ENCODE peak calls at places on chromosome 1, in eight cellular contexts. One of them, this sample, is unnamed.

GRCh38 chr1:99672500-99673213 is 26.7 kb downstream of the PALMD start:
- DNase-seq in IMR-90: peak
- DNase-seq in astrocyte: no peak
- DNase-seq in progenitor cell of endocrine pancreas: no peak
- DNase-seq in H9: no peak
- DNase-seq in endodermal cell: no peak
- DNase-seq in HFF-Myc: no peak
- DNase-seq in natural killer cell: no peak
- DNase-seq in this sample: no peak

GRCh38 chr1:32413507-32414185 is 19.4 kb upstream of the BSDC1 start:
- DNase-seq in HFF-Myc: peak
- DNase-seq in progenitor cell of endocrine pancreas: no peak
- DNase-seq in H9: peak
- DNase-seq in IMR-90: peak
- DNase-seq in natural killer cell: peak
- DNase-seq in endodermal cell: peak
- DNase-seq in astrocyte: no peak
- DNase-seq in this sample: no peak

GRCh38 chr1:237792149-237792548 is 98.6 kb downstream of the ZP4 start:
- DNase-seq in endodermal cell: no peak
- DNase-seq in IMR-90: no peak
- DNase-seq in HFF-Myc: no peak
- DNase-seq in astrocyte: no peak
- DNase-seq in progenitor cell of endocrine pancreas: no peak
- DNase-seq in natural killer cell: no peak
- DNase-seq in H9: no peak
- DNase-seq in this sample: no peak

GRCh38 chr1:32981003-32981909 is 16.6 kb upstream of the RNF19B start:
- DNase-seq in progenitor cell of endocrine pancreas: no peak
- DNase-seq in natural killer cell: peak
- DNase-seq in endodermal cell: no peak
- DNase-seq in HFF-Myc: no peak
- DNase-seq in H9: no peak
- DNase-seq in astrocyte: peak
- DNase-seq in IMR-90: peak
- DNase-seq in this sample: no peak

GRCh38 chr1:113452921-113453770 is 62.8 kb downstream of the MAGI3 start:
- DNase-seq in progenitor cell of endocrine pancreas: no peak
- DNase-seq in astrocyte: peak
- DNase-seq in IMR-90: peak
- DNase-seq in HFF-Myc: peak
- DNase-seq in natural killer cell: no peak
- DNase-seq in H9: no peak
- DNase-seq in endodermal cell: no peak
- DNase-seq in this sample: no peak

GRCh38 chr1:116694524-116694923 is 27.0 kb upstream of the IGSF3 start:
- DNase-seq in astrocyte: no peak
- DNase-seq in natural killer cell: no peak
- DNase-seq in H9: no peak
- DNase-seq in progenitor cell of endocrine pancreas: no peak
- DNase-seq in endodermal cell: no peak
- DNase-seq in HFF-Myc: no peak
- DNase-seq in IMR-90: no peak
- DNase-seq in this sample: no peak

GRCh38 chr1:212467843-212468482 is 35.2 kb downstream of the NENF start:
- DNase-seq in astrocyte: no peak
- DNase-seq in endodermal cell: no peak
- DNase-seq in natural killer cell: no peak
- DNase-seq in H9: no peak
- DNase-seq in progenitor cell of endocrine pancreas: no peak
- DNase-seq in IMR-90: no peak
- DNase-seq in HFF-Myc: no peak
- DNase-seq in this sample: no peak

GRCh38 chr1:25891606-25892005 is 14.6 kb downstream of the STMN1 start:
- DNase-seq in H9: no peak
- DNase-seq in progenitor cell of endocrine pancreas: no peak
- DNase-seq in astrocyte: no peak
- DNase-seq in natural killer cell: no peak
- DNase-seq in endodermal cell: no peak
- DNase-seq in IMR-90: no peak
- DNase-seq in HFF-Myc: no peak
- DNase-seq in this sample: no peak

GRCh38 chr1:46747683-46748288 is 28.9 kb upstream of the EFCAB14 start:
- DNase-seq in progenitor cell of endocrine pancreas: no peak
- DNase-seq in IMR-90: peak
- DNase-seq in endodermal cell: peak
- DNase-seq in astrocyte: peak
- DNase-seq in H9: peak
- DNase-seq in HFF-Myc: peak
- DNase-seq in natural killer cell: no peak
- DNase-seq in this sample: no peak

GRCh38 chr1:228031276-228031995 is 24.6 kb downstream of the WNT3A start:
- DNase-seq in progenitor cell of endocrine pancreas: no peak
- DNase-seq in astrocyte: no peak
- DNase-seq in H9: peak
- DNase-seq in HFF-Myc: no peak
- DNase-seq in endodermal cell: peak
- DNase-seq in IMR-90: no peak
- DNase-seq in natural killer cell: no peak
- DNase-seq in this sample: no peak

GRCh38 chr1:12615916-12616708 is 1.9 kb downstream of the DHRS3 start:
- DNase-seq in natural killer cell: no peak
- DNase-seq in progenitor cell of endocrine pancreas: no peak
- DNase-seq in HFF-Myc: no peak
- DNase-seq in astrocyte: no peak
- DNase-seq in H9: peak
- DNase-seq in endodermal cell: peak
- DNase-seq in IMR-90: peak
- DNase-seq in this sample: no peak

GRCh38 chr1:203028784-203029553 is 2.7 kb downstream of the PPFIA4 start:
- DNase-seq in H9: peak
- DNase-seq in endodermal cell: no peak
- DNase-seq in natural killer cell: no peak
- DNase-seq in astrocyte: no peak
- DNase-seq in progenitor cell of endocrine pancreas: no peak
- DNase-seq in HFF-Myc: no peak
- DNase-seq in IMR-90: no peak
- DNase-seq in this sample: no peak

GRCh38 chr1:47784294-47784650 is 212.9 kb downstream of the TRABD2B start:
- DNase-seq in astrocyte: no peak
- DNase-seq in progenitor cell of endocrine pancreas: no peak
- DNase-seq in HFF-Myc: no peak
- DNase-seq in H9: no peak
- DNase-seq in natural killer cell: no peak
- DNase-seq in IMR-90: no peak
- DNase-seq in endodermal cell: no peak
- DNase-seq in this sample: no peak

DNA sequence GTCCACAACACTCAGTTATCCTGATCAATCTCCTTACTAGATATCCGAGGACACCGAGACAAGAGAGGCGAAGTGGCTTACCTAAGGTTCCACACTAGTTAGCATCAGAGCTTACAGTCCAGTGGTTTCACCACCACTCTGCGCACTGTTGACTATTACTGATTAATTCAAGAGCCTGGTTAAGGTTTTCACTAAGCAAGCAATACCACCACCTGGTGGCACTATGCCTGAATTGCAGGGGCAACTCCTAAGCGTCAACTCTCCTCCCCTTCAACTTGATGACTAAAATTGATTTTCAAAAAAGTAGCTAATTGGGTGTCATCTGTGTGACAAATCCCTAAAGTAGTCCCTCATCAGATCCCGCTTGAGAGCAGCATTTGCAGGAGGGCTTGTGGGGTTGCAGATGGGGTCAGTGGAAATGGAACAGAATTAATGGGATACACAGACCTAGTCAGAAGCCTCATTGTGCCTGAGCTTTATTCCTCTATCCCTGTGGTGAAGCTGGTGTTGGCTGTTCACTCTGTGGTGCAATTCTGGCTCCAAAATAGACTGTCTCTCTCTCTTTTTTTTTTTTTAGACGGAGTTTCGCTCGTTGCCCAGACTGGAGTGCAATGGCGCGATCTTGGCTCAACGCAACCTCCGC is 9.1 kb downstream of the TTC22 start:
- DNase-seq in HFF-Myc: peak
- DNase-seq in endodermal cell: peak
- DNase-seq in astrocyte: no peak
- DNase-seq in natural killer cell: no peak
- DNase-seq in H9: peak
- DNase-seq in progenitor cell of endocrine pancreas: no peak
- DNase-seq in IMR-90: peak
- DNase-seq in this sample: no peak
- TF ChIP-seq CTCF in HFF-Myc: peak
- TF ChIP-seq CTCF in endodermal cell: peak
- TF ChIP-seq CTCF in astrocyte: peak
- TF ChIP-seq CTCF in natural killer cell: peak
- TF ChIP-seq CTCF in H9: peak
- TF ChIP-seq CTCF in progenitor cell of endocrine pancreas: peak
- TF ChIP-seq CTCF in IMR-90: peak
- TF ChIP-seq CTCF in this sample: peak

DNA sequence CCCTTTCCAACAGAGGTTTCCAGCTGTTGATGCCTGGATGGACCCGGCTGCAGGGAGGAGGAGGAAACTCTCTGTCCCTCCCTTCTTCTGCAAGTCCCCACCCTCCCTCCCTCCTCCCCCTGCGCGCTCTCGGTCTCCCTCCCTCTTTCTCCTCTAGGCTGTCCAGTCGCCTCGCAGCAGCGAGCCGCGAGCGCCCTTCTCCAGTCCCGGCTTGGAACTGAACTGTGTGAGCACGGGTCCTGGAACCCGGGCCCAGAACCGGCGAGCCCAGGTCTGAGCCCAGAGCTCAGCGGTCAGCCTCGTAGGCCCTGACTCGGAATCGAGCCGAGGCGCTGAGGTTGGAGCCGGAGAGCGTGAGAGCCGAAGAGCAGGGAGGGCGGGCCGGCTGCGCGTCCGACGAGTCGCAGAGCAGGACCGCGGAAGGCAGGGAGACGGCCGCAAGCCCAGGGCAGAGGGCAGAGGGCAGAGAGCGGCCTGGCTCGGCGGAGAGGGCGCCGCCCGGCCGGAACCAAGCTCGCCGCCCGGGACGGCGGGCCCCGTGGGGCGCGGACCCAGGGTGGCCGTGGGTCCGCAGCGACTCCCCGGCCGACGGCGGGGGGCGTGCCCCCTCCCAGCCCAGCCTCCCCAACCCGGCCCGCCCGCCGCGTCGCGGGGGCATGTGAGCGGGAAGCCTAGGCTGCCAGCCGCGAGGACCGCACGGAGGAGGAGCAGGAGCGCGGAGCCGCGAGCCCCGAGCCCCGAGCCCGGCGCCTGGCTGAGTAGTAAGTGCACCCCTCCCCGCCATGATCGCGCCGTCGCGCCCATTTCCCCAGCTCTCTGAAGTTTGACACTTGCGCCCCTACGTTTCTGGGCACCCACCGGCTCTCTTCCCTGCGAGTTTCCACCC is at the start of gene SOX13:
- DNase-seq in HFF-Myc: no peak
- DNase-seq in astrocyte: peak
- DNase-seq in natural killer cell: peak
- DNase-seq in IMR-90: peak
- DNase-seq in progenitor cell of endocrine pancreas: peak
- DNase-seq in endodermal cell: peak
- DNase-seq in H9: peak
- DNase-seq in this sample: no peak
- TF ChIP-seq CTCF in HFF-Myc: no peak
- TF ChIP-seq CTCF in astrocyte: no peak
- TF ChIP-seq CTCF in natural killer cell: no peak
- TF ChIP-seq CTCF in IMR-90: peak
- TF ChIP-seq CTCF in progenitor cell of endocrine pancreas: peak
- TF ChIP-seq CTCF in endodermal cell: peak
- TF ChIP-seq CTCF in H9: peak
- TF ChIP-seq CTCF in this sample: peak

GRCh38 chr1:215888159-215888558 is 321.1 kb downstream of the KCTD3 start:
- DNase-seq in progenitor cell of endocrine pancreas: no peak
- DNase-seq in HFF-Myc: no peak
- DNase-seq in H9: no peak
- DNase-seq in astrocyte: no peak
- DNase-seq in IMR-90: no peak
- DNase-seq in natural killer cell: no peak
- DNase-seq in endodermal cell: no peak
- DNase-seq in this sample: no peak
- TF ChIP-seq CTCF in progenitor cell of endocrine pancreas: no peak
- TF ChIP-seq CTCF in HFF-Myc: no peak
- TF ChIP-seq CTCF in H9: peak
- TF ChIP-seq CTCF in astrocyte: no peak
- TF ChIP-seq CTCF in IMR-90: no peak
- TF ChIP-seq CTCF in natural killer cell: no peak
- TF ChIP-seq CTCF in endodermal cell: no peak
- TF ChIP-seq CTCF in this sample: no peak

GRCh38 chr1:174939771-174940545 is 59.8 kb upstream of the CACYBP start:
- DNase-seq in HFF-Myc: no peak
- DNase-seq in astrocyte: no peak
- DNase-seq in endodermal cell: no peak
- DNase-seq in H9: no peak
- DNase-seq in progenitor cell of endocrine pancreas: no peak
- DNase-seq in natural killer cell: no peak
- DNase-seq in IMR-90: no peak
- DNase-seq in this sample: no peak

GRCh38 chr1:174940776-174941175 is 59.0 kb upstream of the CACYBP start:
- DNase-seq in H9: no peak
- DNase-seq in endodermal cell: no peak
- DNase-seq in HFF-Myc: no peak
- DNase-seq in natural killer cell: no peak
- DNase-seq in astrocyte: no peak
- DNase-seq in IMR-90: no peak
- DNase-seq in progenitor cell of endocrine pancreas: no peak
- DNase-seq in this sample: no peak

GRCh38 chr1:174932587-174932986 is 67.2 kb upstream of the CACYBP start:
- DNase-seq in natural killer cell: no peak
- DNase-seq in IMR-90: no peak
- DNase-seq in H9: no peak
- DNase-seq in HFF-Myc: no peak
- DNase-seq in progenitor cell of endocrine pancreas: no peak
- DNase-seq in astrocyte: no peak
- DNase-seq in endodermal cell: no peak
- DNase-seq in this sample: no peak

GRCh38 chr1:174942547-174943255 is 57.0 kb upstream of the CACYBP start:
- DNase-seq in endodermal cell: no peak
- DNase-seq in natural killer cell: no peak
- DNase-seq in HFF-Myc: no peak
- DNase-seq in progenitor cell of endocrine pancreas: no peak
- DNase-seq in astrocyte: no peak
- DNase-seq in H9: no peak
- DNase-seq in IMR-90: no peak
- DNase-seq in this sample: no peak

DNA sequence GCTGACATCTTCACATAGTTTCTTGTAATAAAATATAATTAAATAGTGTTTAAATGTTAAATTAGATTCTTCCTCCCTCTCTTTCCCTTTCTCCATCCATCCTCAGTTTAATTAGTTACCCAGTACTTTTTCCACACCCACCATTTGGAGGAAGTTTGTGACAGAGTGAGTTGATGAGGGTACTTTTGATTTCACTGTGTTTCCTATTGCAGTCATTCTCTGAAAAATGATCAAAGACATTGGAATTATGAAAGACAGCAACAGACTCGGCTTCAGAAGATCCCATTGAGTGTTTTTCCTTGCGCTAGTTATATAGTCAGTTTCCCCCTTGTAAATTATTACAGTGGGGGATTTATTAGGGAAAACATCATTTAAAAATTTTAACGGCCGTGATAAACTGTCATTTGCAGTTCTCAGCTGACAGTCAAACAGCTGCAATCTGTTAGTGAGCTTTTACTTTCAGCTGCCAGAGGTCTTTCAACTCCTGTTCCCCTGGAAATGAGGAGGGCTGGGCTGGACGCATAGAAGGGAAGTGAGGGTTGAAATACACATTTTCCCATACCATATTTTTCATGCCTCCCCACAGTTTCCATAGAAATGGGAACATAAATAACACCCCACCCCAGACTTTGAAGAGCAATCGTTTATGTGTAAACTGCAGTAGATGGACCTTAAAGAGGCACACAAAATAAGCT is 61.3 kb upstream of the CACYBP start:
- DNase-seq in progenitor cell of endocrine pancreas: no peak
- DNase-seq in natural killer cell: no peak
- DNase-seq in IMR-90: no peak
- DNase-seq in HFF-Myc: no peak
- DNase-seq in endodermal cell: no peak
- DNase-seq in H9: no peak
- DNase-seq in astrocyte: no peak
- DNase-seq in this sample: no peak
- TF ChIP-seq CTCF in progenitor cell of endocrine pancreas: no peak
- TF ChIP-seq CTCF in natural killer cell: no peak
- TF ChIP-seq CTCF in IMR-90: no peak
- TF ChIP-seq CTCF in HFF-Myc: no peak
- TF ChIP-seq CTCF in endodermal cell: no peak
- TF ChIP-seq CTCF in H9: no peak
- TF ChIP-seq CTCF in astrocyte: no peak
- TF ChIP-seq CTCF in this sample: no peak

This sample was measured in type B pancreatic cell.